ENCODE peak calls at places on chromosomes 13 and 19, in seven cellular contexts. F is upper lobe of left lung, Q is A673, L is left ventricle myocardium inferior, B is spleen, U is esophagus squamous epithelium, V is HCT116. R is an unnamed sample. For H3K4me1, the result is how much of the 10 kb centered on the place peaks cover.

GRCh38 chr13:97978661-97979450 is 25.4 kb downstream of the IPO5 start:
- DNase-seq in U (no peak), V (no peak), Q (peak), B (no peak), L (no peak), F (no peak), R (no peak)

GRCh38 chr19:28472843-28473242 is 740.1 kb downstream of the UQCRFS1 start:
- DNase-seq in F (no peak), V (no peak), U (no peak), L (peak), B (peak), Q (no peak), R (no peak)

GRCh38 chr13:59354665-59355064 is 809.1 kb downstream of the DIAPH3 start:
- DNase-seq in F (no peak), V (no peak), U (no peak), Q (no peak), L (no peak), B (no peak), R (no peak)

GRCh38 chr19:30228113-30228725 is 144.0 kb upstream of the ZNF536 start:
- DNase-seq in U (no peak), L (no peak), Q (peak), F (no peak), V (no peak), B (no peak), R (no peak)

GRCh38 chr13:79692846-79693245 is 211.9 kb downstream of the NDFIP2 start:
- DNase-seq in Q (no peak), L (no peak), F (no peak), V (no peak), B (no peak), U (no peak), R (no peak)

GRCh38 chr13:29482504-29482903 is 113.0 kb downstream of the SLC7A1 start:
- DNase-seq in Q (no peak), F (no peak), U (no peak), V (no peak), L (no peak), B (no peak), R (no peak)

GRCh38 chr13:76886292-76887061 is at the start of gene KCTD12:
- DNase-seq in V (peak), B (peak), L (peak), Q (peak), U (peak), F (peak), R (peak)

GRCh38 chr19:43527860-43528622 is 1.0 kb upstream of the ETHE1 start:
- DNase-seq in B (no peak), F (no peak), U (no peak), V (no peak), Q (peak), L (no peak), R (peak)

GRCh38 chr19:8609210-8610040 is 1.1 kb downstream of the ADAMTS10 start:
- DNase-seq in L (peak), Q (peak), U (no peak), V (peak), B (no peak), F (peak), R (peak)

GRCh38 chr19:6571167-6571566 is 19.8 kb downstream of the CD70 start:
- DNase-seq in B (no peak), Q (no peak), F (no peak), L (no peak), U (no peak), V (no peak), R (no peak)

GRCh38 chr19:15829277-15829770 is 13.9 kb upstream of the OR10H1 start:
- DNase-seq in F (no peak), B (no peak), V (no peak), L (no peak), Q (no peak), U (no peak), R (no peak)

GRCh38 chr13:73096173-73097117 is 37.6 kb downstream of the KLF5 start:
- DNase-seq in V (no peak), U (no peak), L (no peak), F (no peak), Q (no peak), B (no peak), R (no peak)

GRCh38 chr19:42066075-42066754 is 3.8 kb downstream of the GRIK5 start:
- DNase-seq in V (no peak), F (no peak), U (no peak), Q (peak), L (no peak), B (no peak), R (no peak)

DNA sequence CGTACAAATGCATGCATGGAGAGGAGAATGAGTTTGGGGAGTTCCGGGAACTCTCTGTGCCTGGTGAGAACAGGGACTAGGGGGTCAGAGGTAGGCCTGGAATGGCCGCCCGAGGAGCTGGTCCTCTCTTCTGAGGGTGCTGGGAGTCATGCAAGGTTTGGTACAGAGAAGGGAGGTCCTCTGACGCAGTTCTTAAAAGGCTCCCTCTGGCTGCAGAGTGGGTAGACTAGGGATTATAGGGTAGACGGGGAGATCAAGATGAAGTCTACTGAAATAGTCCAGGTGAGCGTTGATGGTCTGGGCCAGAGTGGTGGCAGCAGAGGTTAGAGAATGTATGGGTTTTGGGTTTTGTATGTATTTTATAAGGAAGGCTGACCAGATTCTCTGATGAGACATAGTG is 796 bp downstream of the ZNF304 start:
- DNase-seq in V (no peak), Q (no peak), U (no peak), B (no peak), F (no peak), L (no peak), R (no peak)
- TF ChIP-seq CTCF in V (no peak), Q (no peak), U (no peak), B (no peak), F (no peak), L (no peak), R (no peak)

GRCh38 chr19:11020423-11020822 is 59.6 kb downstream of the SMARCA4 start:
- DNase-seq in F (no peak), Q (no peak), V (no peak), L (no peak), U (no peak), B (no peak), R (no peak)
- H3K4me1 ChIP-seq in F (under half), Q (under half), V (under half), L (under half), U (under half), B (under half), R (under half)

GRCh38 chr13:70366720-70367119 is 258.5 kb upstream of the KLHL1 start:
- DNase-seq in U (no peak), B (no peak), Q (no peak), F (no peak), V (no peak), L (no peak), R (no peak)

GRCh38 chr13:70357031-70357430 is 248.8 kb upstream of the KLHL1 start:
- DNase-seq in L (no peak), F (no peak), B (no peak), U (no peak), Q (no peak), V (no peak), R (no peak)

GRCh38 chr13:70362820-70363219 is 254.6 kb upstream of the KLHL1 start:
- DNase-seq in Q (no peak), V (no peak), U (no peak), F (no peak), L (no peak), B (no peak), R (no peak)
- TF ChIP-seq CTCF in Q (no peak), V (no peak), U (no peak), F (no peak), L (no peak), B (no peak), R (no peak)

GRCh38 chr19:3545669-3546034 is 6.7 kb downstream of the TEKTIP1 start:
- DNase-seq in B (no peak), U (no peak), V (no peak), F (no peak), Q (no peak), L (no peak), R (no peak)
- H3K4me1 ChIP-seq in B (under half), U (under half), V (under half), F (under half), Q (under half), L (under half), R (under half)

GRCh38 chr19:37779139-37780035 is at the start of gene ZNF573:
- DNase-seq in B (peak), Q (peak), L (peak), V (peak), F (peak), U (peak), R (peak)
- TF ChIP-seq CTCF in B (peak), Q (peak), L (peak), V (no peak), F (peak), U (no peak), R (no peak)

DNA sequence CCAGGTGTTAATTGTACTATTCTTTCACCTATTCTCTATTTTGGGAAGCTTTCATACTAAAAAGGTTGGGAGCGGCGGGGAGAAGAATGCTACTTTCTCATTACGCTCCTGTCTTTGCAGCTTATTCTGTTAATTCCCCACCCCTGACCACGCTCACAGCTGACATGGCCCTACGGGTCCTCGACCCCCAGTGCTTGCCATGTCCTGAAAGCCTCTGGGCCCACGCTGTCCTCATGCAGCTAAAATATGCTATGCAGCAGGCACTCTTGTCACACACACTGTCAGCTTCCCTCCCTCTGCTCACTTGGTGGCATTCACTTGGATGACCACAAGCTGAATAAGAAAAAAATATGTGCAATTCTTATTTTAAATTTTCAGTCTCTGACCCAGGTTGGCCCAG is 126.3 kb downstream of the RNF17 start:
- DNase-seq in B (no peak), U (no peak), Q (no peak), V (no peak), L (no peak), F (no peak), R (no peak)
- H3K4me1 ChIP-seq in B (under half), U (under half), Q (under half), V (under half), L (under half), F (under half), R (under half)

GRCh38 chr13:23999411-23999810 is 102.1 kb upstream of the C1QTNF9B start:
- DNase-seq in L (no peak), U (no peak), V (no peak), F (no peak), Q (no peak), B (no peak), R (no peak)
- TF ChIP-seq CTCF in L (no peak), U (no peak), V (no peak), F (no peak), Q (no peak), B (no peak), R (no peak)

DNA sequence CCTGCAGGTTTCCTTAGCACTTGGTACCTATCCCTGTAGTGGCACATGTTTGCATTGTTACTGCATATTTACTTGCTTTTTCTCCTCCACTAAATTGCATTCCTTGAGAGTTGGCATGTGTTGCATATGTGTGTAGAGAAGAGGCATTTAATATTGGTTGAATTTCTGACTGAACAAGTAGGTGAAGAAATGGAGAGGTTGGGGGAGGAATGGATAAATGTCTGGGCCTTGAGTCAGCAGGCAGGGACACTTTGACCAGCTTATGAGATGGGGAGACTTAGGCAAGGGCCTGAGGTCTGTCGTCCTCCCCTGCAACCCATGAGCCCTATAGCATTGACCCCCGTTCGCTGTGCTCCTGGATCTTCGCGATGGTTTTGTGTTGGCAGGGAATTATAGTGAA is 2.0 kb upstream of the GPR18 start:
- DNase-seq in V (no peak), L (no peak), B (no peak), F (no peak), U (no peak), Q (no peak), R (no peak)
- H3K4me1 ChIP-seq in V (under half), L (under half), B (half or more), F (under half), U (under half), Q (under half), R (under half)

R was measured in heart left ventricle.